ENCODE peak calls at places on chromosomes 13 and 19, in five cellular contexts. One of them, this sample, is unnamed.
A peak's percentile ranks its signal among the peaks of the same experiment; 100 is the strongest.

GRCh38 chr13:106072014-106072413 is 463.4 kb downstream of the EFNB2 start:
- DNase-seq in stimulated activated CD4-positive, alpha-beta T cell treated with anti-CD3 and anti-CD28 coated beads, Interleukin-2, amount 100 ng/mL, for 4 hours: no peak
- DNase-seq in head of caudate nucleus: no peak
- DNase-seq in AG04449: no peak
- DNase-seq in T-helper 1 cell: no peak
- DNase-seq in this sample: no peak

GRCh38 chr19:4390017-4390861 is 10.1 kb downstream of the SH3GL1 start:
- DNase-seq in stimulated activated CD4-positive, alpha-beta T cell treated with anti-CD3 and anti-CD28 coated beads, Interleukin-2, amount 100 ng/mL, for 4 hours: no peak
- DNase-seq in head of caudate nucleus: no peak
- DNase-seq in AG04449: no peak
- DNase-seq in T-helper 1 cell: no peak
- DNase-seq in this sample: no peak

GRCh38 chr13:21445759-21446158 is 13.3 kb downstream of the ZDHHC20 start:
- DNase-seq in stimulated activated CD4-positive, alpha-beta T cell treated with anti-CD3 and anti-CD28 coated beads, Interleukin-2, amount 100 ng/mL, for 4 hours: no peak
- DNase-seq in head of caudate nucleus: no peak
- DNase-seq in AG04449: no peak
- DNase-seq in T-helper 1 cell: no peak
- DNase-seq in this sample: no peak

GRCh38 chr19:38224014-38224862 is at the start of gene DPF1:
- DNase-seq in stimulated activated CD4-positive, alpha-beta T cell treated with anti-CD3 and anti-CD28 coated beads, Interleukin-2, amount 100 ng/mL, for 4 hours: peak; percentile 64
- DNase-seq in head of caudate nucleus: peak; percentile 48
- DNase-seq in AG04449: no peak
- DNase-seq in T-helper 1 cell: no peak
- DNase-seq in this sample: peak; percentile 38

GRCh38 chr19:18385675-18386542 is at the start of gene GDF15:
- DNase-seq in stimulated activated CD4-positive, alpha-beta T cell treated with anti-CD3 and anti-CD28 coated beads, Interleukin-2, amount 100 ng/mL, for 4 hours: no peak
- DNase-seq in head of caudate nucleus: no peak
- DNase-seq in AG04449: no peak
- DNase-seq in T-helper 1 cell: no peak
- DNase-seq in this sample: peak; percentile 9

GRCh38 chr13:47094734-47095434 is 198.0 kb upstream of the HTR2A start:
- DNase-seq in stimulated activated CD4-positive, alpha-beta T cell treated with anti-CD3 and anti-CD28 coated beads, Interleukin-2, amount 100 ng/mL, for 4 hours: no peak
- DNase-seq in head of caudate nucleus: no peak
- DNase-seq in AG04449: no peak
- DNase-seq in T-helper 1 cell: no peak
- DNase-seq in this sample: no peak

GRCh38 chr19:30651066-30651465 is 278.9 kb downstream of the ZNF536 start:
- DNase-seq in stimulated activated CD4-positive, alpha-beta T cell treated with anti-CD3 and anti-CD28 coated beads, Interleukin-2, amount 100 ng/mL, for 4 hours: no peak
- DNase-seq in head of caudate nucleus: no peak
- DNase-seq in AG04449: no peak
- DNase-seq in T-helper 1 cell: no peak
- DNase-seq in this sample: no peak

GRCh38 chr13:95382411-95382810 is 81.2 kb upstream of the ABCC4 start:
- DNase-seq in stimulated activated CD4-positive, alpha-beta T cell treated with anti-CD3 and anti-CD28 coated beads, Interleukin-2, amount 100 ng/mL, for 4 hours: no peak
- DNase-seq in head of caudate nucleus: no peak
- DNase-seq in AG04449: no peak
- DNase-seq in T-helper 1 cell: no peak
- DNase-seq in this sample: no peak

GRCh38 chr19:4534836-4535658 is at the start of gene PLIN5:
- DNase-seq in stimulated activated CD4-positive, alpha-beta T cell treated with anti-CD3 and anti-CD28 coated beads, Interleukin-2, amount 100 ng/mL, for 4 hours: peak; percentile 19
- DNase-seq in head of caudate nucleus: peak; percentile 53
- DNase-seq in AG04449: no peak
- DNase-seq in T-helper 1 cell: no peak
- DNase-seq in this sample: peak; percentile 27

GRCh38 chr19:49932731-49933131 is 3.4 kb upstream of the NUP62 start:
- DNase-seq in stimulated activated CD4-positive, alpha-beta T cell treated with anti-CD3 and anti-CD28 coated beads, Interleukin-2, amount 100 ng/mL, for 4 hours: no peak
- DNase-seq in head of caudate nucleus: no peak
- DNase-seq in AG04449: no peak
- DNase-seq in T-helper 1 cell: no peak
- DNase-seq in this sample: no peak

GRCh38 chr19:3179739-3180293 is 1.2 kb downstream of the S1PR4 start:
- DNase-seq in stimulated activated CD4-positive, alpha-beta T cell treated with anti-CD3 and anti-CD28 coated beads, Interleukin-2, amount 100 ng/mL, for 4 hours: no peak
- DNase-seq in head of caudate nucleus: no peak
- DNase-seq in AG04449: no peak
- DNase-seq in T-helper 1 cell: no peak
- DNase-seq in this sample: no peak

GRCh38 chr19:42441047-42441440 is 1.7 kb downstream of the CXCL17 start:
- DNase-seq in stimulated activated CD4-positive, alpha-beta T cell treated with anti-CD3 and anti-CD28 coated beads, Interleukin-2, amount 100 ng/mL, for 4 hours: no peak
- DNase-seq in head of caudate nucleus: no peak
- DNase-seq in AG04449: no peak
- DNase-seq in T-helper 1 cell: peak; percentile 14
- DNase-seq in this sample: no peak

GRCh38 chr19:54517483-54517882 is 14.9 kb downstream of the LAIR2 start:
- DNase-seq in stimulated activated CD4-positive, alpha-beta T cell treated with anti-CD3 and anti-CD28 coated beads, Interleukin-2, amount 100 ng/mL, for 4 hours: peak; percentile 13
- DNase-seq in head of caudate nucleus: peak; percentile 9
- DNase-seq in AG04449: no peak
- DNase-seq in T-helper 1 cell: peak; percentile 35
- DNase-seq in this sample: peak; percentile 21

GRCh38 chr19:1214862-1215731 is 9.5 kb downstream of the STK11 start:
- DNase-seq in stimulated activated CD4-positive, alpha-beta T cell treated with anti-CD3 and anti-CD28 coated beads, Interleukin-2, amount 100 ng/mL, for 4 hours: no peak
- DNase-seq in head of caudate nucleus: peak; percentile 45
- DNase-seq in AG04449: no peak
- DNase-seq in T-helper 1 cell: no peak
- DNase-seq in this sample: no peak

GRCh38 chr19:57537953-57538547 is 10.9 kb downstream of the ZNF549 start:
- DNase-seq in stimulated activated CD4-positive, alpha-beta T cell treated with anti-CD3 and anti-CD28 coated beads, Interleukin-2, amount 100 ng/mL, for 4 hours: no peak
- DNase-seq in head of caudate nucleus: no peak
- DNase-seq in AG04449: no peak
- DNase-seq in T-helper 1 cell: no peak
- DNase-seq in this sample: no peak

GRCh38 chr13:45786293-45786920 is 65.1 kb downstream of the SIAH3 start:
- DNase-seq in stimulated activated CD4-positive, alpha-beta T cell treated with anti-CD3 and anti-CD28 coated beads, Interleukin-2, amount 100 ng/mL, for 4 hours: no peak
- DNase-seq in head of caudate nucleus: no peak
- DNase-seq in AG04449: no peak
- DNase-seq in T-helper 1 cell: no peak
- DNase-seq in this sample: no peak

GRCh38 chr19:54707932-54708331 is 16.3 kb upstream of the KIR3DL3 start:
- DNase-seq in stimulated activated CD4-positive, alpha-beta T cell treated with anti-CD3 and anti-CD28 coated beads, Interleukin-2, amount 100 ng/mL, for 4 hours: no peak
- DNase-seq in head of caudate nucleus: no peak
- DNase-seq in AG04449: no peak
- DNase-seq in T-helper 1 cell: no peak
- DNase-seq in this sample: no peak

GRCh38 chr19:6354098-6354674 is 7.1 kb upstream of the CLPP start:
- DNase-seq in stimulated activated CD4-positive, alpha-beta T cell treated with anti-CD3 and anti-CD28 coated beads, Interleukin-2, amount 100 ng/mL, for 4 hours: no peak
- DNase-seq in head of caudate nucleus: no peak
- DNase-seq in AG04449: no peak
- DNase-seq in T-helper 1 cell: no peak
- DNase-seq in this sample: no peak

GRCh38 chr19:31962565-31962996 is 382.8 kb upstream of the ZNF507 start:
- DNase-seq in stimulated activated CD4-positive, alpha-beta T cell treated with anti-CD3 and anti-CD28 coated beads, Interleukin-2, amount 100 ng/mL, for 4 hours: no peak
- DNase-seq in head of caudate nucleus: no peak
- DNase-seq in AG04449: no peak
- DNase-seq in T-helper 1 cell: no peak
- DNase-seq in this sample: no peak

GRCh38 chr19:18659281-18660050 is 22.6 kb downstream of the KLHL26 start:
- DNase-seq in stimulated activated CD4-positive, alpha-beta T cell treated with anti-CD3 and anti-CD28 coated beads, Interleukin-2, amount 100 ng/mL, for 4 hours: no peak
- DNase-seq in head of caudate nucleus: no peak
- DNase-seq in AG04449: no peak
- DNase-seq in T-helper 1 cell: no peak
- DNase-seq in this sample: no peak